ENCODE peak calls at places on chromosomes 1 and 21, in nine cellular contexts. One of them, this sample, is unnamed.

GRCh38 chr21:29230541-29231275 is 68.0 kb upstream of the BACH1 start:
- DNase-seq in CD8-positive, alpha-beta T cell: no peak
- DNase-seq in testis: no peak
- DNase-seq in naive thymus-derived CD4-positive, alpha-beta T cell: no peak
- DNase-seq in lung: no peak
- DNase-seq in upper lobe of left lung: no peak
- DNase-seq in GM23248: peak; percentile 68
- DNase-seq in effector memory CD4-positive, alpha-beta T cell: no peak
- DNase-seq in ovary: no peak
- DNase-seq in this sample: no peak

GRCh38 chr1:46461017-46461808 is 28.4 kb upstream of the DMBX1 start:
- DNase-seq in testis: no peak
- DNase-seq in CD8-positive, alpha-beta T cell: no peak
- DNase-seq in naive thymus-derived CD4-positive, alpha-beta T cell: no peak
- DNase-seq in effector memory CD4-positive, alpha-beta T cell: no peak
- DNase-seq in lung: no peak
- DNase-seq in ovary: no peak
- DNase-seq in GM23248: no peak
- DNase-seq in upper lobe of left lung: no peak
- DNase-seq in this sample: no peak

GRCh38 chr1:243268284-243268653 is 12.4 kb downstream of the SDCCAG8 start:
- DNase-seq in lung: no peak
- DNase-seq in effector memory CD4-positive, alpha-beta T cell: no peak
- DNase-seq in GM23248: peak; percentile 89
- DNase-seq in naive thymus-derived CD4-positive, alpha-beta T cell: no peak
- DNase-seq in upper lobe of left lung: no peak
- DNase-seq in CD8-positive, alpha-beta T cell: no peak
- DNase-seq in testis: no peak
- DNase-seq in ovary: no peak
- DNase-seq in this sample: no peak

GRCh38 chr1:198880818-198881597 is 242.2 kb downstream of the PTPRC start:
- DNase-seq in naive thymus-derived CD4-positive, alpha-beta T cell: no peak
- DNase-seq in CD8-positive, alpha-beta T cell: no peak
- DNase-seq in testis: no peak
- DNase-seq in GM23248: peak; percentile 94
- DNase-seq in ovary: no peak
- DNase-seq in effector memory CD4-positive, alpha-beta T cell: no peak
- DNase-seq in lung: no peak
- DNase-seq in upper lobe of left lung: no peak
- DNase-seq in this sample: no peak

GRCh38 chr1:1435094-1435903 is at the start of gene VWA1:
- DNase-seq in upper lobe of left lung: peak; percentile 96
- DNase-seq in ovary: peak; percentile 84
- DNase-seq in lung: peak; percentile 59
- DNase-seq in CD8-positive, alpha-beta T cell: peak; percentile 55
- DNase-seq in naive thymus-derived CD4-positive, alpha-beta T cell: peak; percentile 46
- DNase-seq in effector memory CD4-positive, alpha-beta T cell: peak; percentile 30
- DNase-seq in testis: peak; percentile 86
- DNase-seq in GM23248: peak; percentile 87
- DNase-seq in this sample: peak; percentile 45

GRCh38 chr1:244083544-244083943 is 32.5 kb downstream of the ZBTB18 start:
- DNase-seq in GM23248: no peak
- DNase-seq in effector memory CD4-positive, alpha-beta T cell: no peak
- DNase-seq in lung: no peak
- DNase-seq in testis: no peak
- DNase-seq in ovary: no peak
- DNase-seq in CD8-positive, alpha-beta T cell: no peak
- DNase-seq in naive thymus-derived CD4-positive, alpha-beta T cell: no peak
- DNase-seq in upper lobe of left lung: no peak
- DNase-seq in this sample: no peak

GRCh38 chr1:54803761-54804470 is 2.8 kb upstream of the TTC22 start:
- DNase-seq in ovary: no peak
- DNase-seq in effector memory CD4-positive, alpha-beta T cell: no peak
- DNase-seq in CD8-positive, alpha-beta T cell: no peak
- DNase-seq in upper lobe of left lung: no peak
- DNase-seq in naive thymus-derived CD4-positive, alpha-beta T cell: no peak
- DNase-seq in testis: peak; percentile 56
- DNase-seq in GM23248: peak; percentile 48
- DNase-seq in lung: no peak
- DNase-seq in this sample: no peak

GRCh38 chr1:229759037-229759435 is 133.0 kb downstream of the URB2 start:
- DNase-seq in GM23248: peak; percentile 84
- DNase-seq in naive thymus-derived CD4-positive, alpha-beta T cell: no peak
- DNase-seq in CD8-positive, alpha-beta T cell: no peak
- DNase-seq in lung: no peak
- DNase-seq in ovary: no peak
- DNase-seq in upper lobe of left lung: no peak
- DNase-seq in testis: no peak
- DNase-seq in effector memory CD4-positive, alpha-beta T cell: no peak
- DNase-seq in this sample: no peak

GRCh38 chr1:29739176-29739575 is 502.9 kb downstream of the PTPRU start:
- DNase-seq in effector memory CD4-positive, alpha-beta T cell: no peak
- DNase-seq in CD8-positive, alpha-beta T cell: no peak
- DNase-seq in GM23248: no peak
- DNase-seq in ovary: no peak
- DNase-seq in upper lobe of left lung: no peak
- DNase-seq in naive thymus-derived CD4-positive, alpha-beta T cell: no peak
- DNase-seq in lung: no peak
- DNase-seq in testis: peak; percentile 18
- DNase-seq in this sample: no peak

GRCh38 chr1:206579747-206580437 is 32.4 kb downstream of the EIF2D start:
- DNase-seq in GM23248: peak; percentile 91
- DNase-seq in ovary: no peak
- DNase-seq in CD8-positive, alpha-beta T cell: peak; percentile 70
- DNase-seq in testis: peak; percentile 48
- DNase-seq in effector memory CD4-positive, alpha-beta T cell: peak; percentile 84
- DNase-seq in naive thymus-derived CD4-positive, alpha-beta T cell: peak; percentile 65
- DNase-seq in lung: peak; percentile 77
- DNase-seq in upper lobe of left lung: no peak
- DNase-seq in this sample: peak; percentile 60

GRCh38 chr1:31674626-31675025 is 29.2 kb downstream of the COL16A1 start:
- DNase-seq in GM23248: peak; percentile 15
- DNase-seq in ovary: no peak
- DNase-seq in naive thymus-derived CD4-positive, alpha-beta T cell: no peak
- DNase-seq in testis: no peak
- DNase-seq in lung: no peak
- DNase-seq in effector memory CD4-positive, alpha-beta T cell: no peak
- DNase-seq in CD8-positive, alpha-beta T cell: no peak
- DNase-seq in upper lobe of left lung: no peak
- DNase-seq in this sample: no peak

GRCh38 chr1:183227963-183228649 is 42.0 kb downstream of the LAMC2 start:
- DNase-seq in testis: peak; percentile 69
- DNase-seq in CD8-positive, alpha-beta T cell: no peak
- DNase-seq in naive thymus-derived CD4-positive, alpha-beta T cell: no peak
- DNase-seq in effector memory CD4-positive, alpha-beta T cell: no peak
- DNase-seq in upper lobe of left lung: no peak
- DNase-seq in ovary: no peak
- DNase-seq in GM23248: peak; percentile 68
- DNase-seq in lung: peak; percentile 48
- DNase-seq in this sample: no peak

GRCh38 chr21:42388740-42389448 is 7.0 kb downstream of the TMPRSS3 start:
- DNase-seq in ovary: no peak
- DNase-seq in GM23248: no peak
- DNase-seq in upper lobe of left lung: no peak
- DNase-seq in lung: no peak
- DNase-seq in CD8-positive, alpha-beta T cell: no peak
- DNase-seq in naive thymus-derived CD4-positive, alpha-beta T cell: no peak
- DNase-seq in effector memory CD4-positive, alpha-beta T cell: no peak
- DNase-seq in testis: no peak
- DNase-seq in this sample: no peak

GRCh38 chr21:28419110-28419509 is 573.6 kb downstream of the LTN1 start:
- DNase-seq in naive thymus-derived CD4-positive, alpha-beta T cell: no peak
- DNase-seq in effector memory CD4-positive, alpha-beta T cell: no peak
- DNase-seq in lung: no peak
- DNase-seq in CD8-positive, alpha-beta T cell: no peak
- DNase-seq in testis: no peak
- DNase-seq in ovary: no peak
- DNase-seq in upper lobe of left lung: no peak
- DNase-seq in GM23248: peak; percentile 19
- DNase-seq in this sample: no peak

GRCh38 chr21:36113647-36114428 is 21.0 kb upstream of the CBR3 start:
- DNase-seq in effector memory CD4-positive, alpha-beta T cell: peak; percentile 68
- DNase-seq in lung: peak; percentile 88
- DNase-seq in ovary: no peak
- DNase-seq in upper lobe of left lung: no peak
- DNase-seq in testis: peak; percentile 67
- DNase-seq in GM23248: no peak
- DNase-seq in naive thymus-derived CD4-positive, alpha-beta T cell: peak; percentile 86
- DNase-seq in CD8-positive, alpha-beta T cell: peak; percentile 26
- DNase-seq in this sample: peak; percentile 58

GRCh38 chr1:30085814-30086770 is 637.3 kb downstream of the MATN1 start:
- DNase-seq in testis: peak; percentile 86
- DNase-seq in lung: no peak
- DNase-seq in ovary: peak; percentile 53
- DNase-seq in effector memory CD4-positive, alpha-beta T cell: no peak
- DNase-seq in naive thymus-derived CD4-positive, alpha-beta T cell: no peak
- DNase-seq in upper lobe of left lung: peak; percentile 94
- DNase-seq in CD8-positive, alpha-beta T cell: no peak
- DNase-seq in GM23248: peak; percentile 50
- DNase-seq in this sample: no peak

GRCh38 chr1:234488954-234489691 is 10.1 kb upstream of the TARBP1 start:
- DNase-seq in upper lobe of left lung: no peak
- DNase-seq in testis: no peak
- DNase-seq in CD8-positive, alpha-beta T cell: no peak
- DNase-seq in GM23248: no peak
- DNase-seq in naive thymus-derived CD4-positive, alpha-beta T cell: no peak
- DNase-seq in effector memory CD4-positive, alpha-beta T cell: no peak
- DNase-seq in lung: no peak
- DNase-seq in ovary: no peak
- DNase-seq in this sample: no peak

GRCh38 chr1:160610584-160611242 is 31.4 kb upstream of the CD84 start:
- DNase-seq in testis: no peak
- DNase-seq in GM23248: no peak
- DNase-seq in effector memory CD4-positive, alpha-beta T cell: no peak
- DNase-seq in lung: no peak
- DNase-seq in ovary: no peak
- DNase-seq in upper lobe of left lung: no peak
- DNase-seq in CD8-positive, alpha-beta T cell: no peak
- DNase-seq in naive thymus-derived CD4-positive, alpha-beta T cell: no peak
- DNase-seq in this sample: no peak

GRCh38 chr1:21903638-21904474 is 33.3 kb downstream of the HSPG2 start:
- DNase-seq in naive thymus-derived CD4-positive, alpha-beta T cell: no peak
- DNase-seq in testis: no peak
- DNase-seq in GM23248: no peak
- DNase-seq in lung: no peak
- DNase-seq in ovary: no peak
- DNase-seq in CD8-positive, alpha-beta T cell: no peak
- DNase-seq in upper lobe of left lung: no peak
- DNase-seq in effector memory CD4-positive, alpha-beta T cell: no peak
- DNase-seq in this sample: no peak

GRCh38 chr21:27104749-27105439 is 138.0 kb upstream of the ADAMTS5 start:
- DNase-seq in naive thymus-derived CD4-positive, alpha-beta T cell: no peak
- DNase-seq in lung: no peak
- DNase-seq in CD8-positive, alpha-beta T cell: no peak
- DNase-seq in ovary: no peak
- DNase-seq in effector memory CD4-positive, alpha-beta T cell: no peak
- DNase-seq in upper lobe of left lung: no peak
- DNase-seq in testis: no peak
- DNase-seq in GM23248: peak; percentile 54
- DNase-seq in this sample: no peak
- H3K9me3 ChIP-seq in naive thymus-derived CD4-positive, alpha-beta T cell: no peaks in the 10 kb centered on the region
- H3K9me3 ChIP-seq in lung: no peaks in the 10 kb centered on the region
- H3K9me3 ChIP-seq in CD8-positive, alpha-beta T cell: no peaks in the 10 kb centered on the region
- H3K9me3 ChIP-seq in ovary: no peaks in the 10 kb centered on the region
- H3K9me3 ChIP-seq in effector memory CD4-positive, alpha-beta T cell: no peaks in the 10 kb centered on the region
- H3K9me3 ChIP-seq in upper lobe of left lung: no peaks in the 10 kb centered on the region
- H3K9me3 ChIP-seq in testis: no peaks in the 10 kb centered on the region
- H3K9me3 ChIP-seq in GM23248: no peaks in the 10 kb centered on the region
- H3K9me3 ChIP-seq in this sample: no peaks in the 10 kb centered on the region

GRCh38 chr21:10511116-10511515 is 10.3 kb upstream of the TPTE start:
- DNase-seq in testis: no peak
- DNase-seq in ovary: no peak
- DNase-seq in lung: no peak
- DNase-seq in CD8-positive, alpha-beta T cell: no peak
- DNase-seq in naive thymus-derived CD4-positive, alpha-beta T cell: no peak
- DNase-seq in GM23248: no peak
- DNase-seq in effector memory CD4-positive, alpha-beta T cell: no peak
- DNase-seq in upper lobe of left lung: no peak
- DNase-seq in this sample: no peak
- H3K9me3 ChIP-seq in testis: no peaks in the 10 kb centered on the region
- H3K9me3 ChIP-seq in ovary: no peaks in the 10 kb centered on the region
- H3K9me3 ChIP-seq in lung: no peaks in the 10 kb centered on the region
- H3K9me3 ChIP-seq in CD8-positive, alpha-beta T cell: no peaks in the 10 kb centered on the region
- H3K9me3 ChIP-seq in naive thymus-derived CD4-positive, alpha-beta T cell: no peaks in the 10 kb centered on the region
- H3K9me3 ChIP-seq in GM23248: no peaks in the 10 kb centered on the region
- H3K9me3 ChIP-seq in effector memory CD4-positive, alpha-beta T cell: peaks cover 4% of the 10 kb centered on the region
- H3K9me3 ChIP-seq in upper lobe of left lung: no peaks in the 10 kb centered on the region
- H3K9me3 ChIP-seq in this sample: no peaks in the 10 kb centered on the region

GRCh38 chr1:152451254-152451653 is 37.2 kb upstream of the CRNN start:
- DNase-seq in naive thymus-derived CD4-positive, alpha-beta T cell: no peak
- DNase-seq in effector memory CD4-positive, alpha-beta T cell: no peak
- DNase-seq in testis: no peak
- DNase-seq in CD8-positive, alpha-beta T cell: no peak
- DNase-seq in lung: no peak
- DNase-seq in upper lobe of left lung: peak; percentile 20
- DNase-seq in ovary: no peak
- DNase-seq in GM23248: peak; percentile 39
- DNase-seq in this sample: no peak
- H3K9me3 ChIP-seq in naive thymus-derived CD4-positive, alpha-beta T cell: no peaks in the 10 kb centered on the region
- H3K9me3 ChIP-seq in effector memory CD4-positive, alpha-beta T cell: no peaks in the 10 kb centered on the region
- H3K9me3 ChIP-seq in testis: no peaks in the 10 kb centered on the region
- H3K9me3 ChIP-seq in CD8-positive, alpha-beta T cell: no peaks in the 10 kb centered on the region
- H3K9me3 ChIP-seq in lung: no peaks in the 10 kb centered on the region
- H3K9me3 ChIP-seq in upper lobe of left lung: no peaks in the 10 kb centered on the region
- H3K9me3 ChIP-seq in ovary: no peaks in the 10 kb centered on the region
- H3K9me3 ChIP-seq in GM23248: no peaks in the 10 kb centered on the region
- H3K9me3 ChIP-seq in this sample: no peaks in the 10 kb centered on the region

DNA sequence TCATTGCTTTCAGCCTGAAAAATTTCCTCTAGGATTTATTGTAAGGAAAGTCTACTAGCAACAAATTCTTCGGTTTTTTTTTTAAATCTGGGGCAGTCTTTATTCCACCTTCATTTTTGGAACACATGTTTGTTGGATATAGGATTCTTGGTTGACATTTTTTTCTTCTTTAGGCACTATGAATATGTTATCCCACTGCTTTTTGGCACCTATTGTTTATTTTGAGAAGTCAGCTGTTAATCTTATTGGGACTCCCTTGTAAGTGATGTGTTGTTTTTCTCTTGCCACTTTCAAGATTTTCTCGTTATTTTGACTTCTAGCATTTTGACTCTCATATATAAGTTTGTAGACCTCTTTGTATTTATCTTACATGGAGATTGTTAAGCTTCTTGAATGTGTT is 99.3 kb downstream of the NPHS2 start:
- DNase-seq in upper lobe of left lung: no peak
- DNase-seq in effector memory CD4-positive, alpha-beta T cell: no peak
- DNase-seq in GM23248: no peak
- DNase-seq in lung: no peak
- DNase-seq in testis: no peak
- DNase-seq in CD8-positive, alpha-beta T cell: no peak
- DNase-seq in ovary: no peak
- DNase-seq in naive thymus-derived CD4-positive, alpha-beta T cell: no peak
- DNase-seq in this sample: no peak
- H3K9me3 ChIP-seq in upper lobe of left lung: peaks cover 42% of the 10 kb centered on the region
- H3K9me3 ChIP-seq in effector memory CD4-positive, alpha-beta T cell: peaks cover 3% of the 10 kb centered on the region
- H3K9me3 ChIP-seq in GM23248: no peaks in the 10 kb centered on the region
- H3K9me3 ChIP-seq in lung: peaks cover 16% of the 10 kb centered on the region
- H3K9me3 ChIP-seq in testis: no peaks in the 10 kb centered on the region
- H3K9me3 ChIP-seq in CD8-positive, alpha-beta T cell: peaks cover 6% of the 10 kb centered on the region
- H3K9me3 ChIP-seq in ovary: no peaks in the 10 kb centered on the region
- H3K9me3 ChIP-seq in naive thymus-derived CD4-positive, alpha-beta T cell: no peaks in the 10 kb centered on the region
- H3K9me3 ChIP-seq in this sample: no peaks in the 10 kb centered on the region